ENCODE peak calls at places on chromosomes 6 and 20, in ten cellular contexts. One of them, this sample, is unnamed.

GRCh38 chr6:24255676-24256075 is 102.2 kb downstream of the DCDC2 start:
- ATAC-seq in A549: no peak
- ATAC-seq in activated CD4-positive, alpha-beta T cell treated with anti-CD3 and anti-CD28 coated beads for 36 hours: peak
- ATAC-seq in K562: no peak
- ATAC-seq in HepG2: no peak
- ATAC-seq in left colon: no peak
- ATAC-seq in activated CD8-positive, alpha-beta memory T cell treated with anti-CD3 and anti-CD28 coated beads, Interleukin-2, amount 10 ng/mL, durations not matched to agents 7 days and 5 days: peak
- ATAC-seq in HCT116: no peak
- ATAC-seq in stimulated activated naive CD8-positive, alpha-beta T cell treated with anti-CD3 and anti-CD28 coated beads, Interleukin-15, Interleukin-2, amounts not matched to agents 100 U/mL and 50 U/mL, for 24 hours: peak
- ATAC-seq in PC-3: no peak
- ATAC-seq in this sample: peak

GRCh38 chr6:37622639-37623038 is 75.0 kb downstream of the MDGA1 start:
- ATAC-seq in A549: no peak
- ATAC-seq in activated CD4-positive, alpha-beta T cell treated with anti-CD3 and anti-CD28 coated beads for 36 hours: peak
- ATAC-seq in K562: no peak
- ATAC-seq in HepG2: no peak
- ATAC-seq in left colon: no peak
- ATAC-seq in activated CD8-positive, alpha-beta memory T cell treated with anti-CD3 and anti-CD28 coated beads, Interleukin-2, amount 10 ng/mL, durations not matched to agents 7 days and 5 days: peak
- ATAC-seq in HCT116: no peak
- ATAC-seq in stimulated activated naive CD8-positive, alpha-beta T cell treated with anti-CD3 and anti-CD28 coated beads, Interleukin-15, Interleukin-2, amounts not matched to agents 100 U/mL and 50 U/mL, for 24 hours: peak
- ATAC-seq in PC-3: no peak
- ATAC-seq in this sample: peak

GRCh38 chr6:27604986-27605385 is 132.1 kb upstream of the ZNF184 start:
- ATAC-seq in A549: no peak
- ATAC-seq in activated CD4-positive, alpha-beta T cell treated with anti-CD3 and anti-CD28 coated beads for 36 hours: no peak
- ATAC-seq in K562: peak
- ATAC-seq in HepG2: peak
- ATAC-seq in left colon: no peak
- ATAC-seq in activated CD8-positive, alpha-beta memory T cell treated with anti-CD3 and anti-CD28 coated beads, Interleukin-2, amount 10 ng/mL, durations not matched to agents 7 days and 5 days: no peak
- ATAC-seq in HCT116: no peak
- ATAC-seq in stimulated activated naive CD8-positive, alpha-beta T cell treated with anti-CD3 and anti-CD28 coated beads, Interleukin-15, Interleukin-2, amounts not matched to agents 100 U/mL and 50 U/mL, for 24 hours: no peak
- ATAC-seq in PC-3: no peak
- ATAC-seq in this sample: no peak

GRCh38 chr6:87925373-87926060 is 122.1 kb upstream of the SPACA1 start:
- ATAC-seq in A549: no peak
- ATAC-seq in activated CD4-positive, alpha-beta T cell treated with anti-CD3 and anti-CD28 coated beads for 36 hours: no peak
- ATAC-seq in K562: no peak
- ATAC-seq in HepG2: no peak
- ATAC-seq in left colon: no peak
- ATAC-seq in activated CD8-positive, alpha-beta memory T cell treated with anti-CD3 and anti-CD28 coated beads, Interleukin-2, amount 10 ng/mL, durations not matched to agents 7 days and 5 days: peak
- ATAC-seq in HCT116: no peak
- ATAC-seq in stimulated activated naive CD8-positive, alpha-beta T cell treated with anti-CD3 and anti-CD28 coated beads, Interleukin-15, Interleukin-2, amounts not matched to agents 100 U/mL and 50 U/mL, for 24 hours: no peak
- ATAC-seq in PC-3: no peak
- ATAC-seq in this sample: no peak

GRCh38 chr6:106739387-106739786 is 110.0 kb downstream of the QRSL1 start:
- ATAC-seq in A549: peak
- ATAC-seq in activated CD4-positive, alpha-beta T cell treated with anti-CD3 and anti-CD28 coated beads for 36 hours: no peak
- ATAC-seq in K562: no peak
- ATAC-seq in HepG2: no peak
- ATAC-seq in left colon: no peak
- ATAC-seq in activated CD8-positive, alpha-beta memory T cell treated with anti-CD3 and anti-CD28 coated beads, Interleukin-2, amount 10 ng/mL, durations not matched to agents 7 days and 5 days: no peak
- ATAC-seq in HCT116: no peak
- ATAC-seq in stimulated activated naive CD8-positive, alpha-beta T cell treated with anti-CD3 and anti-CD28 coated beads, Interleukin-15, Interleukin-2, amounts not matched to agents 100 U/mL and 50 U/mL, for 24 hours: no peak
- ATAC-seq in PC-3: peak
- ATAC-seq in this sample: no peak

GRCh38 chr6:84588697-84589080 is 175.7 kb downstream of the TBX18 start:
- ATAC-seq in A549: no peak
- ATAC-seq in activated CD4-positive, alpha-beta T cell treated with anti-CD3 and anti-CD28 coated beads for 36 hours: no peak
- ATAC-seq in K562: no peak
- ATAC-seq in HepG2: no peak
- ATAC-seq in left colon: no peak
- ATAC-seq in activated CD8-positive, alpha-beta memory T cell treated with anti-CD3 and anti-CD28 coated beads, Interleukin-2, amount 10 ng/mL, durations not matched to agents 7 days and 5 days: no peak
- ATAC-seq in HCT116: no peak
- ATAC-seq in stimulated activated naive CD8-positive, alpha-beta T cell treated with anti-CD3 and anti-CD28 coated beads, Interleukin-15, Interleukin-2, amounts not matched to agents 100 U/mL and 50 U/mL, for 24 hours: no peak
- ATAC-seq in PC-3: no peak
- ATAC-seq in this sample: no peak

GRCh38 chr6:47697925-47698324 is 455 bp upstream of the ADGRF4 start:
- ATAC-seq in A549: no peak
- ATAC-seq in activated CD4-positive, alpha-beta T cell treated with anti-CD3 and anti-CD28 coated beads for 36 hours: no peak
- ATAC-seq in K562: no peak
- ATAC-seq in HepG2: no peak
- ATAC-seq in left colon: no peak
- ATAC-seq in activated CD8-positive, alpha-beta memory T cell treated with anti-CD3 and anti-CD28 coated beads, Interleukin-2, amount 10 ng/mL, durations not matched to agents 7 days and 5 days: no peak
- ATAC-seq in HCT116: no peak
- ATAC-seq in stimulated activated naive CD8-positive, alpha-beta T cell treated with anti-CD3 and anti-CD28 coated beads, Interleukin-15, Interleukin-2, amounts not matched to agents 100 U/mL and 50 U/mL, for 24 hours: no peak
- ATAC-seq in PC-3: peak
- ATAC-seq in this sample: no peak

GRCh38 chr20:44691424-44692423 is 23.4 kb upstream of the CCN5 start:
- ATAC-seq in A549: no peak
- ATAC-seq in activated CD4-positive, alpha-beta T cell treated with anti-CD3 and anti-CD28 coated beads for 36 hours: no peak
- ATAC-seq in K562: no peak
- ATAC-seq in HepG2: no peak
- ATAC-seq in left colon: no peak
- ATAC-seq in activated CD8-positive, alpha-beta memory T cell treated with anti-CD3 and anti-CD28 coated beads, Interleukin-2, amount 10 ng/mL, durations not matched to agents 7 days and 5 days: no peak
- ATAC-seq in HCT116: no peak
- ATAC-seq in stimulated activated naive CD8-positive, alpha-beta T cell treated with anti-CD3 and anti-CD28 coated beads, Interleukin-15, Interleukin-2, amounts not matched to agents 100 U/mL and 50 U/mL, for 24 hours: no peak
- ATAC-seq in PC-3: no peak
- ATAC-seq in this sample: no peak

GRCh38 chr6:30511147-30511546 is 21.8 kb downstream of the HLA-E start:
- ATAC-seq in A549: no peak
- ATAC-seq in activated CD4-positive, alpha-beta T cell treated with anti-CD3 and anti-CD28 coated beads for 36 hours: no peak
- ATAC-seq in K562: no peak
- ATAC-seq in HepG2: no peak
- ATAC-seq in left colon: no peak
- ATAC-seq in activated CD8-positive, alpha-beta memory T cell treated with anti-CD3 and anti-CD28 coated beads, Interleukin-2, amount 10 ng/mL, durations not matched to agents 7 days and 5 days: no peak
- ATAC-seq in HCT116: no peak
- ATAC-seq in stimulated activated naive CD8-positive, alpha-beta T cell treated with anti-CD3 and anti-CD28 coated beads, Interleukin-15, Interleukin-2, amounts not matched to agents 100 U/mL and 50 U/mL, for 24 hours: no peak
- ATAC-seq in PC-3: no peak
- ATAC-seq in this sample: no peak

GRCh38 chr20:46680684-46681031 is 8.6 kb downstream of the TP53RK start:
- ATAC-seq in A549: no peak
- ATAC-seq in activated CD4-positive, alpha-beta T cell treated with anti-CD3 and anti-CD28 coated beads for 36 hours: no peak
- ATAC-seq in K562: no peak
- ATAC-seq in HepG2: no peak
- ATAC-seq in left colon: no peak
- ATAC-seq in activated CD8-positive, alpha-beta memory T cell treated with anti-CD3 and anti-CD28 coated beads, Interleukin-2, amount 10 ng/mL, durations not matched to agents 7 days and 5 days: no peak
- ATAC-seq in HCT116: no peak
- ATAC-seq in stimulated activated naive CD8-positive, alpha-beta T cell treated with anti-CD3 and anti-CD28 coated beads, Interleukin-15, Interleukin-2, amounts not matched to agents 100 U/mL and 50 U/mL, for 24 hours: peak
- ATAC-seq in PC-3: no peak
- ATAC-seq in this sample: no peak

GRCh38 chr6:81901589-81901988 is 149.1 kb upstream of the TENT5A start:
- ATAC-seq in A549: no peak
- ATAC-seq in activated CD4-positive, alpha-beta T cell treated with anti-CD3 and anti-CD28 coated beads for 36 hours: no peak
- ATAC-seq in K562: no peak
- ATAC-seq in HepG2: no peak
- ATAC-seq in left colon: no peak
- ATAC-seq in activated CD8-positive, alpha-beta memory T cell treated with anti-CD3 and anti-CD28 coated beads, Interleukin-2, amount 10 ng/mL, durations not matched to agents 7 days and 5 days: no peak
- ATAC-seq in HCT116: no peak
- ATAC-seq in stimulated activated naive CD8-positive, alpha-beta T cell treated with anti-CD3 and anti-CD28 coated beads, Interleukin-15, Interleukin-2, amounts not matched to agents 100 U/mL and 50 U/mL, for 24 hours: no peak
- ATAC-seq in PC-3: no peak
- ATAC-seq in this sample: no peak

GRCh38 chr6:86147859-86148258 is 505.2 kb upstream of the SYNCRIP start:
- ATAC-seq in A549: no peak
- ATAC-seq in activated CD4-positive, alpha-beta T cell treated with anti-CD3 and anti-CD28 coated beads for 36 hours: no peak
- ATAC-seq in K562: no peak
- ATAC-seq in HepG2: no peak
- ATAC-seq in left colon: no peak
- ATAC-seq in activated CD8-positive, alpha-beta memory T cell treated with anti-CD3 and anti-CD28 coated beads, Interleukin-2, amount 10 ng/mL, durations not matched to agents 7 days and 5 days: no peak
- ATAC-seq in HCT116: no peak
- ATAC-seq in stimulated activated naive CD8-positive, alpha-beta T cell treated with anti-CD3 and anti-CD28 coated beads, Interleukin-15, Interleukin-2, amounts not matched to agents 100 U/mL and 50 U/mL, for 24 hours: no peak
- ATAC-seq in PC-3: no peak
- ATAC-seq in this sample: no peak

GRCh38 chr20:48937674-48938073 is 16.2 kb downstream of the ARFGEF2 start:
- ATAC-seq in A549: no peak
- ATAC-seq in activated CD4-positive, alpha-beta T cell treated with anti-CD3 and anti-CD28 coated beads for 36 hours: no peak
- ATAC-seq in K562: no peak
- ATAC-seq in HepG2: peak
- ATAC-seq in left colon: no peak
- ATAC-seq in activated CD8-positive, alpha-beta memory T cell treated with anti-CD3 and anti-CD28 coated beads, Interleukin-2, amount 10 ng/mL, durations not matched to agents 7 days and 5 days: no peak
- ATAC-seq in HCT116: no peak
- ATAC-seq in stimulated activated naive CD8-positive, alpha-beta T cell treated with anti-CD3 and anti-CD28 coated beads, Interleukin-15, Interleukin-2, amounts not matched to agents 100 U/mL and 50 U/mL, for 24 hours: no peak
- ATAC-seq in PC-3: no peak
- ATAC-seq in this sample: no peak

GRCh38 chr20:25301357-25301920 is 53.6 kb downstream of the PYGB start:
- ATAC-seq in A549: peak
- ATAC-seq in activated CD4-positive, alpha-beta T cell treated with anti-CD3 and anti-CD28 coated beads for 36 hours: no peak
- ATAC-seq in K562: no peak
- ATAC-seq in HepG2: peak
- ATAC-seq in left colon: peak
- ATAC-seq in activated CD8-positive, alpha-beta memory T cell treated with anti-CD3 and anti-CD28 coated beads, Interleukin-2, amount 10 ng/mL, durations not matched to agents 7 days and 5 days: no peak
- ATAC-seq in HCT116: no peak
- ATAC-seq in stimulated activated naive CD8-positive, alpha-beta T cell treated with anti-CD3 and anti-CD28 coated beads, Interleukin-15, Interleukin-2, amounts not matched to agents 100 U/mL and 50 U/mL, for 24 hours: no peak
- ATAC-seq in PC-3: peak
- ATAC-seq in this sample: no peak

GRCh38 chr6:109027964-109028363 is 66.7 kb downstream of the SESN1 start:
- ATAC-seq in A549: no peak
- ATAC-seq in activated CD4-positive, alpha-beta T cell treated with anti-CD3 and anti-CD28 coated beads for 36 hours: no peak
- ATAC-seq in K562: no peak
- ATAC-seq in HepG2: no peak
- ATAC-seq in left colon: no peak
- ATAC-seq in activated CD8-positive, alpha-beta memory T cell treated with anti-CD3 and anti-CD28 coated beads, Interleukin-2, amount 10 ng/mL, durations not matched to agents 7 days and 5 days: no peak
- ATAC-seq in HCT116: no peak
- ATAC-seq in stimulated activated naive CD8-positive, alpha-beta T cell treated with anti-CD3 and anti-CD28 coated beads, Interleukin-15, Interleukin-2, amounts not matched to agents 100 U/mL and 50 U/mL, for 24 hours: no peak
- ATAC-seq in PC-3: no peak
- ATAC-seq in this sample: no peak